ENCODE peak calls at places on chromosome 14, in nine cellular contexts. L is NCI-H1092; W is CD4-positive, alpha-beta T cell; J is NCI-H774; P is stimulated activated effector memory CD8-positive, alpha-beta T cell treated with anti-CD3 and anti-CD28 coated beads, Interleukin-12 subunit alpha, Interleukin-12 subunit beta, amount 100 ng/mL, for 72 hours; Z is HuH-7.5; I is ascending aorta; T is T1000; D is fibroblast of lung. E is an unnamed sample.

GRCh38 chr14:68232643-68233055 is 413.1 kb downstream of the RAD51B start:
- DNase-seq in L (no peak), W (no peak), J (no peak), P (peak), Z (no peak), I (no peak), T (peak), D (peak), E (no peak)

GRCh38 chr14:73717998-73718741 is 4.0 kb upstream of the PNMA1 start:
- DNase-seq in L (no peak), W (no peak), J (no peak), P (no peak), Z (no peak), I (no peak), T (no peak), D (peak), E (no peak)

GRCh38 chr14:85529803-85530574 is at the start of gene FLRT2:
- DNase-seq in L (no peak), W (no peak), J (no peak), P (no peak), Z (peak), I (no peak), T (peak), D (peak), E (no peak)

GRCh38 chr14:100084591-100084990 is 19.4 kb downstream of the EVL start:
- DNase-seq in L (no peak), W (no peak), J (no peak), P (no peak), Z (no peak), I (no peak), T (no peak), D (no peak), E (no peak)

GRCh38 chr14:96145116-96145864 is 59.3 kb upstream of the BDKRB2 start:
- DNase-seq in L (no peak), W (no peak), J (no peak), P (no peak), Z (no peak), I (no peak), T (no peak), D (peak), E (no peak)

GRCh38 chr14:21367582-21368144 is 16.2 kb downstream of the SUPT16H start:
- DNase-seq in L (no peak), W (no peak), J (no peak), P (no peak), Z (no peak), I (no peak), T (no peak), D (no peak), E (no peak)

GRCh38 chr14:67268456-67269115 is 27.4 kb downstream of the PALS1 start:
- DNase-seq in L (no peak), W (no peak), J (no peak), P (no peak), Z (no peak), I (no peak), T (no peak), D (peak), E (no peak)

GRCh38 chr14:91155626-91156089 is 41.8 kb downstream of the DGLUCY start:
- DNase-seq in L (no peak), W (no peak), J (no peak), P (no peak), Z (no peak), I (no peak), T (no peak), D (no peak), E (no peak)

GRCh38 chr14:68791078-68791983 is 1.5 kb downstream of the ZFP36L1 start:
- DNase-seq in L (no peak), W (peak), J (no peak), P (no peak), Z (no peak), I (no peak), T (no peak), D (peak), E (no peak)

GRCh38 chr14:74937171-74937570 is 14.1 kb upstream of the RPS6KL1 start:
- DNase-seq in L (no peak), W (no peak), J (no peak), P (no peak), Z (no peak), I (no peak), T (no peak), D (no peak), E (no peak)

GRCh38 chr14:68520637-68521556 is 272.0 kb downstream of the ZFP36L1 start:
- DNase-seq in L (no peak), W (no peak), J (peak), P (no peak), Z (peak), I (no peak), T (no peak), D (no peak), E (no peak)

GRCh38 chr14:67357583-67358354 is 1.8 kb downstream of the ATP6V1D start:
- DNase-seq in L (no peak), W (no peak), J (no peak), P (no peak), Z (no peak), I (no peak), T (no peak), D (no peak), E (no peak)

GRCh38 chr14:70622111-70622712 is 19.5 kb upstream of the TTC9 start:
- DNase-seq in L (peak), W (peak), J (no peak), P (peak), Z (no peak), I (no peak), T (no peak), D (peak), E (peak)

GRCh38 chr14:24058951-24059475 is 7.2 kb downstream of the CARMIL3 start:
- DNase-seq in L (no peak), W (no peak), J (no peak), P (no peak), Z (no peak), I (no peak), T (no peak), D (no peak), E (no peak)

GRCh38 chr14:67941456-67942018 is 122.0 kb downstream of the RAD51B start:
- DNase-seq in L (no peak), W (no peak), J (no peak), P (no peak), Z (no peak), I (no peak), T (no peak), D (peak), E (no peak)

GRCh38 chr14:100142073-100143040 is 17.1 kb downstream of the DEGS2 start:
- DNase-seq in L (no peak), W (no peak), J (no peak), P (no peak), Z (no peak), I (no peak), T (no peak), D (no peak), E (no peak)

GRCh38 chr14:102344084-102344483 is 18.6 kb downstream of the CINP start:
- DNase-seq in L (no peak), W (no peak), J (no peak), P (no peak), Z (no peak), I (no peak), T (no peak), D (no peak), E (no peak)

GRCh38 chr14:58549358-58549757 is 88.4 kb upstream of the DACT1 start:
- DNase-seq in L (no peak), W (no peak), J (no peak), P (no peak), Z (no peak), I (no peak), T (no peak), D (no peak), E (no peak)

GRCh38 chr14:95174184-95174804 is 17.0 kb upstream of the DICER1 start:
- DNase-seq in L (no peak), W (no peak), J (no peak), P (no peak), Z (no peak), I (no peak), T (no peak), D (peak), E (no peak)

GRCh38 chr14:36207500-36207899 is 31.0 kb upstream of the PTCSC3 start:
- DNase-seq in L (no peak), W (no peak), J (peak), P (no peak), Z (no peak), I (no peak), T (no peak), D (peak), E (no peak)

GRCh38 chr14:87813211-87813610 is 179.8 kb downstream of the GALC start:
- DNase-seq in L (no peak), W (no peak), J (no peak), P (no peak), Z (no peak), I (no peak), T (no peak), D (no peak), E (no peak)

GRCh38 chr14:100533647-100534485 is 53.4 kb downstream of the BEGAIN start:
- DNase-seq in L (no peak), W (no peak), J (no peak), P (peak), Z (no peak), I (no peak), T (no peak), D (peak), E (no peak)

GRCh38 chr14:88194531-88194930 is 128.5 kb downstream of the KCNK10 start:
- DNase-seq in L (no peak), W (no peak), J (no peak), P (no peak), Z (no peak), I (no peak), T (no peak), D (no peak), E (peak)

GRCh38 chr14:85701763-85702162 is 171.8 kb downstream of the FLRT2 start:
- DNase-seq in L (no peak), W (no peak), J (no peak), P (no peak), Z (no peak), I (no peak), T (no peak), D (no peak), E (no peak)

GRCh38 chr14:52553002-52553670 is 500 bp downstream of the GPR137C start:
- DNase-seq in L (peak), W (peak), J (no peak), P (no peak), Z (peak), I (no peak), T (no peak), D (no peak), E (no peak)

GRCh38 chr14:70045715-70046535 is 142.8 kb downstream of the SLC8A3 start:
- DNase-seq in L (peak), W (no peak), J (peak), P (no peak), Z (peak), I (no peak), T (no peak), D (peak), E (peak)

GRCh38 chr14:50719911-50720759 is 52.0 kb upstream of the SAV1 start:
- DNase-seq in L (no peak), W (no peak), J (no peak), P (no peak), Z (no peak), I (no peak), T (no peak), D (peak), E (no peak)

GRCh38 chr14:104399432-104400155 is 180.0 kb upstream of the C14orf180 start:
- DNase-seq in L (no peak), W (no peak), J (no peak), P (no peak), Z (no peak), I (no peak), T (no peak), D (no peak), E (no peak)